ENCODE peak calls at places on chromosomes 3 and 15, in six cellular contexts. One of them, this sample, is unnamed. For H3K36me3 and H3K27me3, the result is how much of the 10 kb centered on the place peaks cover.

GRCh38 chr3:73999501-73999900 is 374.8 kb upstream of the PDZRN3 start:
- DNase-seq in iPS DF 6.9: no peak
- DNase-seq in lung: no peak
- DNase-seq in prostate gland: no peak
- DNase-seq in mesenchymal stem cell: no peak
- DNase-seq in pancreas: no peak
- DNase-seq in this sample: no peak

GRCh38 chr3:31004025-31004678 is 109.7 kb upstream of the GADL1 start:
- DNase-seq in mesenchymal stem cell: peak
- DNase-seq in lung: no peak
- DNase-seq in prostate gland: no peak
- DNase-seq in iPS DF 6.9: no peak
- DNase-seq in pancreas: no peak
- DNase-seq in this sample: peak

GRCh38 chr3:108406661-108407206 is 103.7 kb downstream of the MYH15 start:
- DNase-seq in iPS DF 6.9: peak
- DNase-seq in pancreas: no peak
- DNase-seq in prostate gland: peak
- DNase-seq in lung: no peak
- DNase-seq in mesenchymal stem cell: peak
- DNase-seq in this sample: peak

GRCh38 chr15:55741592-55742497 is 1.1 kb downstream of the PRTG start:
- DNase-seq in prostate gland: no peak
- DNase-seq in pancreas: no peak
- DNase-seq in lung: peak
- DNase-seq in iPS DF 6.9: no peak
- DNase-seq in mesenchymal stem cell: peak
- DNase-seq in this sample: no peak

GRCh38 chr3:8742921-8743605 is 9.5 kb downstream of the CAV3 start:
- DNase-seq in iPS DF 6.9: no peak
- DNase-seq in pancreas: no peak
- DNase-seq in mesenchymal stem cell: peak
- DNase-seq in lung: no peak
- DNase-seq in prostate gland: no peak
- DNase-seq in this sample: peak

GRCh38 chr3:125525153-125525552 is 5.2 kb upstream of the SNX4 start:
- DNase-seq in pancreas: no peak
- DNase-seq in prostate gland: no peak
- DNase-seq in iPS DF 6.9: no peak
- DNase-seq in mesenchymal stem cell: no peak
- DNase-seq in lung: no peak
- DNase-seq in this sample: no peak

GRCh38 chr15:56468271-56468912 is 3.5 kb upstream of the MNS1 start:
- DNase-seq in lung: no peak
- DNase-seq in iPS DF 6.9: no peak
- DNase-seq in pancreas: no peak
- DNase-seq in prostate gland: no peak
- DNase-seq in mesenchymal stem cell: peak
- DNase-seq in this sample: peak

GRCh38 chr3:11128682-11129632 is 25.3 kb upstream of the HRH1 start:
- DNase-seq in mesenchymal stem cell: no peak
- DNase-seq in prostate gland: no peak
- DNase-seq in lung: no peak
- DNase-seq in iPS DF 6.9: no peak
- DNase-seq in pancreas: no peak
- DNase-seq in this sample: no peak

GRCh38 chr3:7876741-7877297 is 624.8 kb upstream of the LMCD1 start:
- DNase-seq in lung: no peak
- DNase-seq in pancreas: no peak
- DNase-seq in prostate gland: no peak
- DNase-seq in iPS DF 6.9: no peak
- DNase-seq in mesenchymal stem cell: no peak
- DNase-seq in this sample: no peak

GRCh38 chr3:193808317-193808716 is 215.3 kb downstream of the OPA1 start:
- DNase-seq in mesenchymal stem cell: no peak
- DNase-seq in pancreas: no peak
- DNase-seq in lung: no peak
- DNase-seq in iPS DF 6.9: no peak
- DNase-seq in prostate gland: no peak
- DNase-seq in this sample: no peak

GRCh38 chr3:165523801-165524200 is 313.4 kb downstream of the BCHE start:
- DNase-seq in iPS DF 6.9: no peak
- DNase-seq in pancreas: no peak
- DNase-seq in lung: no peak
- DNase-seq in prostate gland: no peak
- DNase-seq in mesenchymal stem cell: no peak
- DNase-seq in this sample: no peak

GRCh38 chr15:93180656-93181055 is 91.6 kb upstream of the RGMA start:
- DNase-seq in prostate gland: no peak
- DNase-seq in lung: no peak
- DNase-seq in iPS DF 6.9: no peak
- DNase-seq in pancreas: no peak
- DNase-seq in mesenchymal stem cell: no peak
- DNase-seq in this sample: no peak

GRCh38 chr3:179768080-179768479 is 115.2 kb downstream of the USP13 start:
- DNase-seq in lung: no peak
- DNase-seq in iPS DF 6.9: peak
- DNase-seq in mesenchymal stem cell: peak
- DNase-seq in pancreas: no peak
- DNase-seq in prostate gland: no peak
- DNase-seq in this sample: peak

GRCh38 chr15:78004919-78005634 is 72.4 kb downstream of the TBC1D2B start:
- DNase-seq in mesenchymal stem cell: peak
- DNase-seq in lung: peak
- DNase-seq in prostate gland: peak
- DNase-seq in pancreas: peak
- DNase-seq in iPS DF 6.9: no peak
- DNase-seq in this sample: peak

GRCh38 chr15:98292442-98293240 is 332.1 kb downstream of the ARRDC4 start:
- DNase-seq in pancreas: no peak
- DNase-seq in lung: no peak
- DNase-seq in iPS DF 6.9: peak
- DNase-seq in prostate gland: peak
- DNase-seq in mesenchymal stem cell: peak
- DNase-seq in this sample: peak

GRCh38 chr3:141052570-141053069 is 1.5 kb downstream of the SPSB4 start:
- DNase-seq in iPS DF 6.9: no peak
- DNase-seq in pancreas: peak
- DNase-seq in lung: no peak
- DNase-seq in mesenchymal stem cell: no peak
- DNase-seq in prostate gland: no peak
- DNase-seq in this sample: no peak

GRCh38 chr3:60034047-60034446 is 984.2 kb upstream of the CFAP20DC start:
- DNase-seq in lung: no peak
- DNase-seq in mesenchymal stem cell: no peak
- DNase-seq in prostate gland: no peak
- DNase-seq in iPS DF 6.9: no peak
- DNase-seq in pancreas: no peak
- DNase-seq in this sample: no peak

GRCh38 chr3:23576379-23576959 is 229.3 kb upstream of the UBE2E1 start:
- DNase-seq in pancreas: no peak
- DNase-seq in mesenchymal stem cell: no peak
- DNase-seq in lung: no peak
- DNase-seq in iPS DF 6.9: no peak
- DNase-seq in prostate gland: peak
- DNase-seq in this sample: no peak

GRCh38 chr3:30353711-30354467 is 252.5 kb upstream of the TGFBR2 start:
- DNase-seq in prostate gland: no peak
- DNase-seq in lung: no peak
- DNase-seq in pancreas: no peak
- DNase-seq in iPS DF 6.9: no peak
- DNase-seq in mesenchymal stem cell: no peak
- DNase-seq in this sample: no peak

GRCh38 chr3:99637041-99637380 is 1.4 kb upstream of the COL8A1 start:
- DNase-seq in prostate gland: no peak
- DNase-seq in mesenchymal stem cell: peak
- DNase-seq in lung: no peak
- DNase-seq in pancreas: no peak
- DNase-seq in iPS DF 6.9: no peak
- DNase-seq in this sample: peak

GRCh38 chr3:185823280-185824044 is 1.4 kb downstream of the IGF2BP2 start:
- DNase-seq in mesenchymal stem cell: peak
- DNase-seq in lung: peak
- DNase-seq in pancreas: peak
- DNase-seq in prostate gland: peak
- DNase-seq in iPS DF 6.9: no peak
- DNase-seq in this sample: peak

GRCh38 chr3:58688563-58688962 is 22.0 kb upstream of the FAM3D start:
- DNase-seq in lung: no peak
- DNase-seq in iPS DF 6.9: no peak
- DNase-seq in mesenchymal stem cell: no peak
- DNase-seq in pancreas: no peak
- DNase-seq in prostate gland: no peak
- DNase-seq in this sample: no peak

GRCh38 chr3:185188816-185189215 is 36.0 kb upstream of the C3orf70 start:
- DNase-seq in prostate gland: no peak
- DNase-seq in pancreas: no peak
- DNase-seq in iPS DF 6.9: no peak
- DNase-seq in mesenchymal stem cell: no peak
- DNase-seq in lung: no peak
- DNase-seq in this sample: no peak

GRCh38 chr15:55694652-55695150 is 48.3 kb downstream of the PRTG start:
- DNase-seq in iPS DF 6.9: peak
- DNase-seq in prostate gland: peak
- DNase-seq in pancreas: no peak
- DNase-seq in mesenchymal stem cell: peak
- DNase-seq in lung: no peak
- DNase-seq in this sample: no peak

DNA sequence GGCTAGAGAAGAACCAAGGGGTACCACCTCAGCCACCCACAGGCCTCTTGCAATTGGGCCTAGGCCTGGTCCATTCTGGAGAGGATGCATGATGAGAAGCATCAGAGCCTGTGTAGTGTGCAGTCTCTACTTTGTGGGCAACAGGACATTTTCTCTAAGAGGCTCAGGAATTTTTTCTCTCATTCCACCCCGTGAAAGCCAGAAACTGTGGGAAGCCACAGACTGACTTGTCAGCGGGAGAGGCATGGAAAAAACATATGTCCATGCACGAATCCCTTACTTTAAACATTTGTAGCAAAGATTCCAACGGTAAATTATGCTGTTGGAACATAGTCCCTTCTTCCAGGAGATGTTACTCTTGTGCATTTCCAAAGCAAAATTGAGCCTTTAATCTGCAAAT is 196.5 kb downstream of the KLHL25 start:
- DNase-seq in iPS DF 6.9: no peak
- DNase-seq in mesenchymal stem cell: peak
- DNase-seq in pancreas: no peak
- DNase-seq in prostate gland: no peak
- DNase-seq in lung: no peak
- DNase-seq in this sample: no peak
- H3K36me3 ChIP-seq in iPS DF 6.9: under half
- H3K36me3 ChIP-seq in mesenchymal stem cell: under half
- H3K36me3 ChIP-seq in pancreas: under half
- H3K36me3 ChIP-seq in prostate gland: under half
- H3K36me3 ChIP-seq in lung: under half
- H3K36me3 ChIP-seq in this sample: under half

GRCh38 chr15:74994685-74995084 is 678 bp upstream of the SCAMP5 start:
- DNase-seq in iPS DF 6.9: no peak
- DNase-seq in lung: no peak
- DNase-seq in prostate gland: no peak
- DNase-seq in mesenchymal stem cell: no peak
- DNase-seq in pancreas: no peak
- DNase-seq in this sample: no peak

GRCh38 chr15:74989527-74989926 is 5.8 kb upstream of the SCAMP5 start:
- DNase-seq in prostate gland: no peak
- DNase-seq in iPS DF 6.9: no peak
- DNase-seq in lung: no peak
- DNase-seq in mesenchymal stem cell: no peak
- DNase-seq in pancreas: no peak
- DNase-seq in this sample: no peak

GRCh38 chr15:74994236-74994635 is 1.1 kb upstream of the SCAMP5 start:
- DNase-seq in lung: no peak
- DNase-seq in pancreas: no peak
- DNase-seq in mesenchymal stem cell: no peak
- DNase-seq in prostate gland: no peak
- DNase-seq in iPS DF 6.9: no peak
- DNase-seq in this sample: no peak

GRCh38 chr15:74995182-74995778 is at the start of gene SCAMP5:
- DNase-seq in mesenchymal stem cell: peak
- DNase-seq in prostate gland: peak
- DNase-seq in iPS DF 6.9: peak
- DNase-seq in lung: peak
- DNase-seq in pancreas: peak
- DNase-seq in this sample: peak

DNA sequence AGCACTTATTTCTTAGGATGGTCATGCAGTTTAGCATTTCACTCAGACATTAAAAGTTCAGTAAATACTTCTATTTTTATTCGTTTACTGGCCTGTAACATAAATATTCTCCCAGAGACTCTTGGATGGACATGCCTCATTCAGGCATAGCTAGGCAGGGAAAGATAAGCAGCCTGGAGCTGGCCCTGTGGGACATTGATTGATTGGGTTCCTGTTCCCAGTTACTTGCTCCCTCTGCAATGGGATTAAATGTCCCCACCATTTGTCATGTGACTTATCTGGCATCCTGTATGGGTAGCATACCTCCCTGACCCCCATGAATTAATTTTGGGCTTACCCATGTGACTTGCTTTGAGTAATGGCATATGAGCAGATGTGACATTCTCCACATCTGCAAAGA is 2.7 kb upstream of the SCAMP5 start:
- DNase-seq in prostate gland: no peak
- DNase-seq in lung: no peak
- DNase-seq in iPS DF 6.9: no peak
- DNase-seq in mesenchymal stem cell: no peak
- DNase-seq in pancreas: no peak
- DNase-seq in this sample: no peak
- H3K27me3 ChIP-seq in prostate gland: under half
- H3K27me3 ChIP-seq in lung: under half
- H3K27me3 ChIP-seq in iPS DF 6.9: under half
- H3K27me3 ChIP-seq in mesenchymal stem cell: under half
- H3K27me3 ChIP-seq in pancreas: under half
- H3K27me3 ChIP-seq in this sample: under half

GRCh38 chr3:197236362-197236761 is 62.0 kb downstream of the DLG1 start:
- DNase-seq in mesenchymal stem cell: no peak
- DNase-seq in lung: no peak
- DNase-seq in iPS DF 6.9: no peak
- DNase-seq in pancreas: no peak
- DNase-seq in prostate gland: no peak
- DNase-seq in this sample: no peak
- H3K36me3 ChIP-seq in mesenchymal stem cell: under half
- H3K36me3 ChIP-seq in lung: under half
- H3K36me3 ChIP-seq in iPS DF 6.9: under half
- H3K36me3 ChIP-seq in pancreas: under half
- H3K36me3 ChIP-seq in prostate gland: under half
- H3K36me3 ChIP-seq in this sample: under half

DNA sequence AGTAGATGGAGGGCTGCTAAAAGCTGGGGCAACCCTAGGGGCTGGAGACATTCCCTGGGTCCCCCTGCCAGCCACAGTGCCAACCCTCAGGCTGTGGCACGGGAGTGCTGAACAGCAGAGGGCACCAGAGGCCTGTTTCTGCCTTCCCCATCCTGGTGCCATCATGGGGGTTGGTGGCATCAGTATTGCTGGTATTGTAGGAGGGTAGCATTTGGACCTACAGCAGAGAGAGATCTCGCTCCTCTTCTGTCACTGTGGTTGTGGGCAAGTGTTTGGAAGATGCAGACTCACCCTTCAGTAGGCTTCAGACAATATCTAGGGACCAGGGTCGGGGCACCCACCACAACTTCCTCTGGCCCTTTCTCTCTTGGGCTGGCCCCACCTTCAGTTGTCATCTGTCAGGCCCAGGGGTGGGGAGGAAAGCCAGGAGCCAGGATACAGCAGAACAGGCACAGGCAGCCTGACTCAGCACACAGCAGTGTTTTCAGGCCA is 123.5 kb downstream of the RPLP1 start:
- DNase-seq in iPS DF 6.9: no peak
- DNase-seq in prostate gland: peak
- DNase-seq in mesenchymal stem cell: peak
- DNase-seq in lung: peak
- DNase-seq in pancreas: peak
- DNase-seq in this sample: peak
- H3K27me3 ChIP-seq in iPS DF 6.9: under half
- H3K27me3 ChIP-seq in prostate gland: under half
- H3K27me3 ChIP-seq in mesenchymal stem cell: half or more
- H3K27me3 ChIP-seq in lung: under half
- H3K27me3 ChIP-seq in pancreas: under half
- H3K27me3 ChIP-seq in this sample: under half

This sample was measured in adipocyte.